ENCODE peak calls at places on chromosomes 5 and 9, in nine cellular contexts. O, S, D, J, X, F, E, I and G are unnamed samples. For H3K27me3, the result is how much of the 10 kb centered on the place peaks cover.

GRCh38 chr5:96175090-96175489 is 213.4 kb upstream of the ELL2 start:
- DNase-seq in O (no peak), S (no peak), D (no peak), J (no peak), X (no peak), F (no peak), E (peak), I (no peak), G (no peak)

GRCh38 chr5:175013251-175013650 is 288.9 kb downstream of the MSX2 start:
- DNase-seq in O (no peak), S (no peak), D (no peak), J (no peak), X (no peak), F (no peak), E (no peak), I (no peak), G (no peak)

GRCh38 chr9:91896513-91897121 is 53.4 kb downstream of the ROR2 start:
- DNase-seq in O (peak), S (no peak), D (peak), J (peak), X (no peak), F (no peak), E (no peak), I (peak), G (no peak)

GRCh38 chr5:174601937-174602336 is 122.4 kb upstream of the MSX2 start:
- DNase-seq in O (no peak), S (no peak), D (no peak), J (no peak), X (no peak), F (no peak), E (peak), I (no peak), G (no peak)

GRCh38 chr5:43649256-43649655 is 46.3 kb downstream of the NNT start:
- DNase-seq in O (no peak), S (no peak), D (no peak), J (no peak), X (peak), F (no peak), E (no peak), I (no peak), G (no peak)

GRCh38 chr9:122392714-122393113 is 21.9 kb downstream of the PTGS1 start:
- DNase-seq in O (no peak), S (no peak), D (no peak), J (no peak), X (no peak), F (no peak), E (no peak), I (no peak), G (no peak)

GRCh38 chr5:151707566-151707965 is 20.9 kb upstream of the SPARC start:
- DNase-seq in O (no peak), S (no peak), D (no peak), J (peak), X (no peak), F (no peak), E (no peak), I (no peak), G (no peak)

GRCh38 chr5:133439859-133440258 is 172.5 kb downstream of the FSTL4 start:
- DNase-seq in O (no peak), S (no peak), D (no peak), J (no peak), X (no peak), F (no peak), E (no peak), I (peak), G (no peak)

GRCh38 chr5:98096155-98096554 is 677.3 kb upstream of the RGMB start:
- DNase-seq in O (no peak), S (no peak), D (no peak), J (no peak), X (peak), F (no peak), E (peak), I (no peak), G (no peak)

GRCh38 chr5:146813748-146814147 is 64.8 kb downstream of the PPP2R2B start:
- DNase-seq in O (no peak), S (no peak), D (no peak), J (no peak), X (no peak), F (no peak), E (no peak), I (no peak), G (no peak)

GRCh38 chr5:147853372-147853987 is 22.0 kb upstream of the SPINK1 start:
- DNase-seq in O (no peak), S (no peak), D (no peak), J (no peak), X (no peak), F (no peak), E (no peak), I (no peak), G (no peak)

GRCh38 chr9:15317836-15318235 is 10.8 kb upstream of the TTC39B start:
- DNase-seq in O (no peak), S (no peak), D (no peak), J (no peak), X (peak), F (no peak), E (no peak), I (no peak), G (no peak)

GRCh38 chr5:124599048-124599973 is 147.1 kb downstream of the ZNF608 start:
- DNase-seq in O (peak), S (peak), D (peak), J (no peak), X (peak), F (no peak), E (no peak), I (no peak), G (no peak)

GRCh38 chr5:133830911-133831310 is 137.5 kb downstream of the C5orf15 start:
- DNase-seq in O (no peak), S (no peak), D (no peak), J (no peak), X (no peak), F (no peak), E (no peak), I (no peak), G (no peak)

GRCh38 chr5:149442563-149443182 is 63.6 kb upstream of the IL17B start:
- DNase-seq in O (peak), S (peak), D (peak), J (peak), X (peak), F (peak), E (peak), I (peak), G (peak)

GRCh38 chr5:100900142-100900795 is 2.8 kb downstream of the ST8SIA4 start:
- DNase-seq in O (peak), S (no peak), D (peak), J (peak), X (peak), F (peak), E (peak), I (peak), G (no peak)

GRCh38 chr9:96009690-96010477 is 134.4 kb downstream of the ERCC6L2 start:
- DNase-seq in O (peak), S (no peak), D (no peak), J (no peak), X (peak), F (no peak), E (no peak), I (no peak), G (no peak)

GRCh38 chr9:122941560-122942234 is 877 bp downstream of the RABGAP1 start:
- DNase-seq in O (peak), S (peak), D (peak), J (no peak), X (peak), F (no peak), E (peak), I (no peak), G (no peak)

GRCh38 chr5:81213070-81213469 is 20.1 kb upstream of the CKMT2 start:
- DNase-seq in O (no peak), S (no peak), D (peak), J (no peak), X (no peak), F (peak), E (no peak), I (no peak), G (no peak)

GRCh38 chr9:5435912-5436311 is 1.8 kb downstream of the PLGRKT start:
- DNase-seq in O (no peak), S (no peak), D (no peak), J (no peak), X (no peak), F (no peak), E (no peak), I (no peak), G (no peak)

GRCh38 chr5:25427233-25427632 is 782.5 kb upstream of the CDH10 start:
- DNase-seq in O (no peak), S (no peak), D (no peak), J (no peak), X (no peak), F (no peak), E (no peak), I (no peak), G (no peak)

GRCh38 chr5:130643321-130643720 is 521.7 kb downstream of the HINT1 start:
- DNase-seq in O (no peak), S (no peak), D (no peak), J (no peak), X (no peak), F (no peak), E (no peak), I (no peak), G (no peak)

GRCh38 chr5:69414885-69415583 is at the start of gene MARVELD2:
- DNase-seq in O (no peak), S (peak), D (peak), J (peak), X (peak), F (peak), E (peak), I (peak), G (peak)

GRCh38 chr5:67799732-67800234 is 415.8 kb upstream of the PIK3R1 start:
- DNase-seq in O (no peak), S (peak), D (peak), J (no peak), X (peak), F (no peak), E (no peak), I (no peak), G (no peak)

GRCh38 chr9:113695901-113696300 is 180.2 kb upstream of the ZNF618 start:
- DNase-seq in O (no peak), S (no peak), D (no peak), J (no peak), X (no peak), F (no peak), E (no peak), I (no peak), G (no peak)

GRCh38 chr9:124139001-124139400 is 118.7 kb upstream of the NEK6 start:
- DNase-seq in O (no peak), S (no peak), D (no peak), J (no peak), X (peak), F (no peak), E (no peak), I (no peak), G (no peak)

GRCh38 chr9:133735415-133735775 is 2.8 kb downstream of the SARDH start:
- DNase-seq in O (no peak), S (no peak), D (no peak), J (peak), X (no peak), F (no peak), E (no peak), I (no peak), G (no peak)

GRCh38 chr9:124373386-124373785 is 41.9 kb downstream of the PSMB7 start:
- DNase-seq in O (no peak), S (no peak), D (no peak), J (no peak), X (no peak), F (no peak), E (no peak), I (no peak), G (no peak)

DNA sequence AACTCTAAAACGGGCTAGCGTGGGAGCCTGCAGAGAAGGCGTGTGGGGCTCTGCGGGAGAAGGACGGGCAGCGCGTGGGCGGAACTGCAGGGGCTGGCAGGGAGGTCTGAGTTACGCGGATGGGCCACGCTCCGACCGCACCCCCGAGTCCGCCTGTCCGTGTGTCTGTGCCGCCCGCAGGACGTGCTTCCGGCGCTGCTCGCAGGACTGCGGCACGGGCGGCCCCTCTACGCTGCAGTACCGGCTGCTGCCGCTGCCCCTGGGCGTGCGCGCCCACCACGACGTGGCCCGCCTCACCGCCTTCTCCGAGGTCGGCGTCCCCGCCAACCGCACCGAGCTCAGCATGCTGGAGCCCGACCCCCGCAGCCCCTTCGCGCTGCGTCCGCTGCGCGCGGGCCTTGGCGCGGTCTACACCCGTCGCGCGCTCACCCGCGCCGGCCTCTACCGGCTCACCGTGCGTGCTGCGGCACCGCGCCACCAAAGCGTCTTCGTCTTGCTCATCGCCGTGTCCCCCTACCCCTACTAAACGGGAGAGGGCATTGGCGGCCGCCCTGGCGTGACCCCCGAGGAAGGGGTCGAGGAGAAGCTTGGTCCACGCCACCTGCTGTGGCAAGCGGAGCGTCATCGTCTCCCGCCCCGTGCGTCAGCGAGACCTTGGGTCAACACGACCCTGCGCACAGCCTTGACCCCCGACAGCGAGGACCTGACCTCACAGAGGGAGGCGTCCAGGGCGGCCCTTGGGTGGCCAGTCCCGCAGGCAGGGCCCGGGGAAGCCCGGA is 11.4 kb upstream of the ASS1 start:
- DNase-seq in O (no peak), S (no peak), D (peak), J (peak), X (peak), F (no peak), E (peak), I (peak), G (no peak)
- H3K27me3 ChIP-seq in O (half or more), S (under half), D (under half), J (under half), X (under half), F (under half), E (under half), I (under half), G (under half)

GRCh38 chr5:56740868-56741267 is 74.5 kb upstream of the MAP3K1 start:
- DNase-seq in O (no peak), S (no peak), D (no peak), J (no peak), X (no peak), F (no peak), E (no peak), I (no peak), G (no peak)

GRCh38 chr5:56746553-56746952 is 68.8 kb upstream of the MAP3K1 start:
- DNase-seq in O (no peak), S (no peak), D (no peak), J (no peak), X (no peak), F (no peak), E (no peak), I (no peak), G (no peak)

GRCh38 chr5:56740000-56740399 is 75.3 kb upstream of the MAP3K1 start:
- DNase-seq in O (no peak), S (no peak), D (no peak), J (no peak), X (no peak), F (no peak), E (no peak), I (no peak), G (no peak)

GRCh38 chr5:56749842-56750241 is 65.5 kb upstream of the MAP3K1 start:
- DNase-seq in O (no peak), S (no peak), D (no peak), J (no peak), X (no peak), F (no peak), E (no peak), I (no peak), G (no peak)

GRCh38 chr5:56745864-56746263 is 69.5 kb upstream of the MAP3K1 start:
- DNase-seq in O (no peak), S (no peak), D (no peak), J (no peak), X (no peak), F (no peak), E (no peak), I (no peak), G (no peak)
- H3K27ac ChIP-seq in O (no peak), S (no peak), D (no peak), J (no peak), X (no peak), F (no peak), E (no peak), I (no peak), G (no peak)

GRCh38 chr9:136259836-136260235 is 14.2 kb upstream of the QSOX2 start:
- DNase-seq in O (no peak), S (no peak), D (no peak), J (no peak), X (no peak), F (no peak), E (no peak), I (peak), G (no peak)
- H3K27me3 ChIP-seq in O (half or more), S (under half), D (under half), J (under half), X (under half), F (under half), E (under half), I (under half), G (under half)

DNA sequence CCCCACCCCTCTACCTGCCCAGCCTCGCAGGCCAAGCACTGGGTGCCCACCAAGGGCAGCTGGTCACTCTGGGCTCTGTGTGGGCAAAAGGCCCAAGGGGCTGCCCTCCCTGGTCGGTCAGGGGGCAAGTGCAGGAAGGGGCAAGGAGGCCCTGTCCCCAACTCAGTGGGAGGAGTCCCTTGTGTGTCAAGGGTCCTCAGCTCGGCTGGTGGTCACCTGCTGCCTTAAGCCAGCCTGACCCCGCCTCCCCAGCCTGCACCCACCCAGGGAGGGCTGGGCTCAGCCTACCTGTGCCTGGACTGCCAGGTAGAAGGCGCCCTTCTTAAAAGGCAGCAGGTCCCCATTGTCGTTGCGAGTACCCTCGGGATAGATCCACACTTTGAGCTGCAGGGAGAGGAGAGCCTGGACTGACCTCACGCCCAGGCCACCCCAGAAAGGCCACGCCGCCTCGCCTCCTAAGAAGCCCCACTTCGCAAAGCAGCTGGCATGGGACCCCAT is 10.9 kb downstream of the AGPAT2 start:
- DNase-seq in O (no peak), S (no peak), D (no peak), J (no peak), X (no peak), F (no peak), E (no peak), I (peak), G (no peak)
- H3K27ac ChIP-seq in O (no peak), S (no peak), D (peak), J (no peak), X (no peak), F (no peak), E (no peak), I (peak), G (no peak)

DNA sequence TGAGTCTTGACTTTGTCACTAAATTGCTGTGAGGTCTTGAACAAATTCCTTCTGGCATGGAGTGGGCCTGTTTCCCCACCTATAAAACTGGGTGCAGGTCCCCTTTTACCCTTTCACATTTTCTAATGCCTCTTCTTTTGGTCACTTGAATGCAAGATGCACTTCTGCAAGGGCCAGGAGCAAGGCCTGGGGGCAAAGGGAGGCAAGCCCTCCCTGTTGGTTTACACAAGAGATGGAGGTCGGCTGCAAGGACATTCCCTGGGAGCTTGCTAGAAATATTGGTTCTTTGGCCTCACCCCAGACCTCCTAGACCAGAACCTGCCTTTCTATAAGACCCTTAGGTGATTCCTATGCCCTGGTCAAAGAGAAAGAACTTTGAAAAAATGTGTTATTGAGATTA is 5.8 kb downstream of the FOXE1 start:
- DNase-seq in O (no peak), S (no peak), D (no peak), J (no peak), X (no peak), F (no peak), E (no peak), I (no peak), G (no peak)
- H3K27me3 ChIP-seq in O (half or more), S (under half), D (under half), J (half or more), X (half or more), F (half or more), E (half or more), I (under half), G (half or more)

GRCh38 chr9:3513265-3513818 is 12.5 kb downstream of the RFX3 start:
- DNase-seq in O (no peak), S (no peak), D (no peak), J (no peak), X (no peak), F (no peak), E (no peak), I (no peak), G (no peak)
- H3K27ac ChIP-seq in O (peak), S (no peak), D (no peak), J (no peak), X (no peak), F (no peak), E (no peak), I (no peak), G (no peak)